ENCODE peak calls at places on chromosomes 1 and 21, in seven cellular contexts. L is activated T-cell treated with anti-CD3 and anti-CD28 coated beads for 4 hours, B is OCI-M1, W is cerebellum, J is AG10803, N is aorta, R is lower lobe of right lung. Y is an unnamed sample.

GRCh38 chr21:25983745-25984144 is 186.8 kb downstream of the APP start:
- DNase-seq in L (no peak), N (no peak), J (no peak), B (peak), R (no peak), W (no peak), Y (no peak)

GRCh38 chr1:17010601-17011438 is 908 bp downstream of the ATP13A2 start:
- DNase-seq in R (peak), L (no peak), W (peak), J (peak), B (no peak), N (peak), Y (no peak)

GRCh38 chr1:79322511-79323027 is 316.0 kb upstream of the ADGRL4 start:
- DNase-seq in R (no peak), N (no peak), J (peak), L (no peak), W (no peak), B (peak), Y (no peak)

GRCh38 chr1:247317702-247318101 is 14.0 kb downstream of the ZNF496 start:
- DNase-seq in L (no peak), N (no peak), W (no peak), R (no peak), J (no peak), B (no peak), Y (no peak)

GRCh38 chr1:40389871-40390560 is 16.5 kb downstream of the SMAP2 start:
- DNase-seq in B (no peak), J (peak), N (no peak), W (no peak), R (no peak), L (no peak), Y (no peak)

GRCh38 chr1:6454856-6455751 is 10.9 kb downstream of the TNFRSF25 start:
- DNase-seq in J (peak), W (no peak), N (no peak), B (no peak), L (no peak), R (no peak), Y (peak)

GRCh38 chr1:213982814-213983588 is 4.8 kb upstream of the PROX1 start:
- DNase-seq in L (no peak), R (no peak), B (no peak), N (no peak), W (peak), J (no peak), Y (no peak)

GRCh38 chr21:16455978-16456377 is 726.2 kb downstream of the USP25 start:
- DNase-seq in L (no peak), J (peak), B (no peak), N (no peak), W (peak), R (no peak), Y (no peak)

GRCh38 chr1:50023292-50024159 is at the start of gene AGBL4:
- DNase-seq in W (peak), L (no peak), B (no peak), R (peak), J (peak), N (peak), Y (no peak)

GRCh38 chr1:44542415-44543063 is 131.7 kb downstream of the TMEM53 start:
- DNase-seq in R (no peak), L (no peak), B (no peak), J (no peak), N (no peak), W (no peak), Y (no peak)

GRCh38 chr1:78760858-78761257 is 111.2 kb downstream of the IFI44 start:
- DNase-seq in B (no peak), W (no peak), N (no peak), J (no peak), L (no peak), R (no peak), Y (no peak)

GRCh38 chr1:9198538-9199361 is 35.8 kb upstream of the H6PD start:
- DNase-seq in N (peak), R (no peak), B (no peak), L (no peak), J (peak), W (no peak), Y (no peak)